ENCODE peak calls at places on chromosomes 16 and 17, in five cellular contexts. One of them, this sample, is unnamed.

GRCh38 chr17:73705594-73705993 is 61.3 kb upstream of the SDK2 start:
- DNase-seq in EH: peak; percentile 59
- DNase-seq in right cardiac atrium: no peak
- DNase-seq in CD4-positive, alpha-beta T cell: no peak
- DNase-seq in HT-29: no peak
- DNase-seq in this sample: no peak

GRCh38 chr17:1413281-1413791 is 13.3 kb upstream of the YWHAE start:
- DNase-seq in EH: peak; percentile 92
- DNase-seq in right cardiac atrium: peak; percentile 92
- DNase-seq in CD4-positive, alpha-beta T cell: no peak
- DNase-seq in HT-29: peak; percentile 12
- DNase-seq in this sample: no peak

GRCh38 chr17:46983782-46984181 is 4.7 kb upstream of the RPRML start:
- DNase-seq in EH: no peak
- DNase-seq in right cardiac atrium: no peak
- DNase-seq in CD4-positive, alpha-beta T cell: no peak
- DNase-seq in HT-29: no peak
- DNase-seq in this sample: no peak

GRCh38 chr17:2412561-2413021 is 11.7 kb upstream of the MNT start:
- DNase-seq in EH: peak; percentile 62
- DNase-seq in right cardiac atrium: peak; percentile 68
- DNase-seq in CD4-positive, alpha-beta T cell: no peak
- DNase-seq in HT-29: no peak
- DNase-seq in this sample: no peak

GRCh38 chr17:67042104-67042899 is 2.1 kb upstream of the CACNG1 start:
- DNase-seq in EH: no peak
- DNase-seq in right cardiac atrium: no peak
- DNase-seq in CD4-positive, alpha-beta T cell: no peak
- DNase-seq in HT-29: no peak
- DNase-seq in this sample: no peak

GRCh38 chr17:82614095-82614631 is 34.1 kb downstream of the WDR45B start:
- DNase-seq in EH: no peak
- DNase-seq in right cardiac atrium: peak; percentile 14
- DNase-seq in CD4-positive, alpha-beta T cell: no peak
- DNase-seq in HT-29: no peak
- DNase-seq in this sample: no peak

GRCh38 chr17:52653014-52653413 is 494.5 kb upstream of the CA10 start:
- DNase-seq in EH: no peak
- DNase-seq in right cardiac atrium: no peak
- DNase-seq in CD4-positive, alpha-beta T cell: no peak
- DNase-seq in HT-29: no peak
- DNase-seq in this sample: no peak

GRCh38 chr17:2776589-2777241 is 19.5 kb upstream of the RAP1GAP2 start:
- DNase-seq in EH: no peak
- DNase-seq in right cardiac atrium: no peak
- DNase-seq in CD4-positive, alpha-beta T cell: no peak
- DNase-seq in HT-29: no peak
- DNase-seq in this sample: no peak

GRCh38 chr17:79730769-79731483 is at the start of gene ENPP7:
- DNase-seq in EH: no peak
- DNase-seq in right cardiac atrium: peak; percentile 25
- DNase-seq in CD4-positive, alpha-beta T cell: no peak
- DNase-seq in HT-29: no peak
- DNase-seq in this sample: no peak

GRCh38 chr17:59007995-59008394 is 98.7 kb downstream of the TRIM37 start:
- DNase-seq in EH: no peak
- DNase-seq in right cardiac atrium: no peak
- DNase-seq in CD4-positive, alpha-beta T cell: no peak
- DNase-seq in HT-29: no peak
- DNase-seq in this sample: no peak

GRCh38 chr16:74561626-74562025 is 45.3 kb downstream of the GLG1 start:
- DNase-seq in EH: no peak
- DNase-seq in right cardiac atrium: no peak
- DNase-seq in CD4-positive, alpha-beta T cell: no peak
- DNase-seq in HT-29: no peak
- DNase-seq in this sample: no peak

GRCh38 chr17:74251051-74251450 is 23.0 kb upstream of the DNAI2 start:
- DNase-seq in EH: no peak
- DNase-seq in right cardiac atrium: no peak
- DNase-seq in CD4-positive, alpha-beta T cell: no peak
- DNase-seq in HT-29: no peak
- DNase-seq in this sample: no peak

GRCh38 chr16:4373909-4374742 is 2.5 kb downstream of the VASN start:
- DNase-seq in EH: peak; percentile 97
- DNase-seq in right cardiac atrium: peak; percentile 95
- DNase-seq in CD4-positive, alpha-beta T cell: no peak
- DNase-seq in HT-29: no peak
- DNase-seq in this sample: no peak

GRCh38 chr16:24721830-24722238 is 7.6 kb upstream of the TNRC6A start:
- DNase-seq in EH: no peak
- DNase-seq in right cardiac atrium: no peak
- DNase-seq in CD4-positive, alpha-beta T cell: no peak
- DNase-seq in HT-29: no peak
- DNase-seq in this sample: no peak

GRCh38 chr17:64492481-64493109 is 4.3 kb downstream of the POLG2 start:
- DNase-seq in EH: no peak
- DNase-seq in right cardiac atrium: no peak
- DNase-seq in CD4-positive, alpha-beta T cell: no peak
- DNase-seq in HT-29: peak; percentile 60
- DNase-seq in this sample: no peak

GRCh38 chr17:1629647-1630310 is 1.1 kb upstream of the SLC43A2 start:
- DNase-seq in EH: peak; percentile 41
- DNase-seq in right cardiac atrium: peak; percentile 78
- DNase-seq in CD4-positive, alpha-beta T cell: peak; percentile 69
- DNase-seq in HT-29: peak; percentile 53
- DNase-seq in this sample: peak; percentile 43

GRCh38 chr16:81758376-81758775 is 20.7 kb upstream of the PLCG2 start:
- DNase-seq in EH: peak; percentile 29
- DNase-seq in right cardiac atrium: no peak
- DNase-seq in CD4-positive, alpha-beta T cell: no peak
- DNase-seq in HT-29: peak; percentile 25
- DNase-seq in this sample: no peak

GRCh38 chr17:19986941-19987714 is 9.5 kb upstream of the AKAP10 start:
- DNase-seq in EH: no peak
- DNase-seq in right cardiac atrium: no peak
- DNase-seq in CD4-positive, alpha-beta T cell: no peak
- DNase-seq in HT-29: no peak
- DNase-seq in this sample: no peak

This sample was measured in T-helper 17 cell.